ENCODE peak calls at places on chromosomes 4 and X, in nine cellular contexts. G is adrenal gland, I is Panc1, C is nephron progenitor cell, W is GM13976, H is fibroblast of pulmonary artery, V is astrocyte, A is thoracic aorta, M is heart left ventricle. B is an unnamed sample.
A peak's percentile ranks its signal among the peaks of the same experiment; 100 is the strongest.

GRCh38 chrX:43349363-43349762 is 306.7 kb upstream of the MAOA start:
- DNase-seq in C (peak; percentile 21), A (no peak), G (peak; percentile 31), W (peak; percentile 9), H (peak; percentile 43), V (no peak), M (no peak), I (peak; percentile 25), B (peak; percentile 34)

GRCh38 chr4:151322565-151322964 is 2.8 kb downstream of the SH3D19 start:
- DNase-seq in A (no peak), M (no peak), W (no peak), C (no peak), I (no peak), V (peak; percentile 10), G (no peak), H (no peak), B (no peak)

GRCh38 chr4:15250021-15250441 is 177.8 kb upstream of the C1QTNF7 start:
- DNase-seq in W (no peak), G (no peak), I (no peak), V (peak; percentile 7), H (no peak), A (no peak), C (no peak), M (no peak), B (no peak)

GRCh38 chrX:133970021-133970550 is 15.3 kb downstream of the GPC3 start:
- DNase-seq in A (no peak), V (no peak), I (no peak), G (no peak), H (no peak), C (peak; percentile 78), W (no peak), M (no peak), B (no peak)

GRCh38 chr4:158809611-158810486 is 41.0 kb downstream of the FNIP2 start:
- DNase-seq in C (no peak), W (peak; percentile 21), A (no peak), G (no peak), M (no peak), H (peak; percentile 88), V (peak; percentile 100), I (peak; percentile 50), B (no peak)

GRCh38 chr4:108762559-108763225 is at the start of gene ETNPPL:
- DNase-seq in C (peak; percentile 77), H (peak; percentile 3), V (no peak), A (no peak), W (peak; percentile 27), I (no peak), M (peak; percentile 68), G (peak; percentile 69), B (peak; percentile 50)

GRCh38 chr4:185966549-185966948 is 102.4 kb upstream of the TLR3 start:
- DNase-seq in I (no peak), V (no peak), W (no peak), M (no peak), C (no peak), A (no peak), G (no peak), H (no peak), B (no peak)

GRCh38 chrX:50691820-50692219 is 122.2 kb downstream of the SHROOM4 start:
- DNase-seq in G (peak; percentile 20), M (no peak), W (peak; percentile 39), H (peak; percentile 63), I (peak; percentile 24), V (no peak), C (peak; percentile 8), A (no peak), B (no peak)

GRCh38 chr4:184660978-184661377 is 11.4 kb downstream of the PRIMPOL start:
- DNase-seq in M (no peak), A (no peak), W (no peak), I (no peak), V (no peak), G (no peak), H (no peak), C (no peak), B (no peak)

GRCh38 chr4:86015412-86016350 is 344.2 kb downstream of the MAPK10 start:
- DNase-seq in G (no peak), I (no peak), W (peak; percentile 12), A (no peak), C (no peak), V (peak; percentile 12), H (no peak), M (no peak), B (no peak)

GRCh38 chr4:121519236-121519838 is 138.5 kb upstream of the QRFPR start:
- DNase-seq in V (no peak), C (no peak), A (no peak), G (no peak), M (no peak), H (no peak), W (no peak), I (no peak), B (no peak)

GRCh38 chr4:83204731-83205130 is 79.9 kb downstream of the COQ2 start:
- DNase-seq in M (no peak), I (no peak), C (no peak), A (no peak), H (no peak), V (no peak), W (no peak), G (no peak), B (no peak)

GRCh38 chr4:98996056-98996941 is 778 bp downstream of the METAP1 start:
- DNase-seq in I (no peak), G (peak; percentile 15), A (no peak), H (peak; percentile 29), M (no peak), V (peak; percentile 10), W (peak; percentile 31), C (no peak), B (no peak)

GRCh38 chr4:77852892-77853495 is 9.6 kb upstream of the MRPL1 start:
- DNase-seq in C (no peak), I (no peak), G (no peak), V (no peak), H (no peak), A (no peak), W (peak; percentile 63), M (no peak), B (no peak)

GRCh38 chrX:29478336-29479069 is 736.9 kb upstream of the MAGEB2 start:
- DNase-seq in H (peak; percentile 48), C (peak; percentile 32), V (peak; percentile 12), M (no peak), I (no peak), W (peak; percentile 57), G (peak; percentile 7), A (no peak), B (peak; percentile 21)

GRCh38 chr4:57404463-57404862 is 294.3 kb upstream of the IGFBP7 start:
- DNase-seq in C (no peak), G (no peak), W (no peak), I (no peak), H (no peak), V (no peak), M (no peak), A (no peak), B (no peak)

GRCh38 chr4:37243061-37243460 is 1.5 kb upstream of the NWD2 start:
- DNase-seq in W (no peak), I (no peak), A (no peak), G (no peak), C (peak; percentile 7), M (no peak), H (no peak), V (no peak), B (peak; percentile 28)
- TF ChIP-seq CTCF in W (no peak), I (no peak), A (no peak), G (no peak), C (no peak), M (no peak), H (no peak), V (no peak), B (no peak)

GRCh38 chrX:47497274-47497673 is 14.3 kb upstream of the ZNF41 start:
- DNase-seq in G (no peak), W (no peak), H (peak; percentile 57), A (no peak), I (no peak), V (no peak), M (no peak), C (no peak), B (no peak)
- TF ChIP-seq CTCF in G (peak; percentile 24), W (peak; percentile 15), H (peak; percentile 48), A (no peak), I (peak; percentile 49), V (peak; percentile 31), M (peak; percentile 13), C (peak; percentile 5), B (no peak)

GRCh38 chr4:29085748-29086147 is 1634.4 kb upstream of the PCDH7 start:
- DNase-seq in V (no peak), H (no peak), M (no peak), A (no peak), G (no peak), W (no peak), I (no peak), C (no peak), B (no peak)

GRCh38 chr4:29082684-29083083 is 1637.5 kb upstream of the PCDH7 start:
- DNase-seq in M (no peak), A (no peak), H (no peak), V (no peak), W (no peak), G (no peak), I (no peak), C (no peak), B (no peak)

GRCh38 chr4:29079260-29079659 is 1640.9 kb upstream of the PCDH7 start:
- DNase-seq in G (no peak), V (no peak), W (no peak), M (no peak), C (no peak), A (no peak), H (no peak), I (no peak), B (no peak)

GRCh38 chr4:29081230-29081955 is 1638.8 kb upstream of the PCDH7 start:
- DNase-seq in C (no peak), G (no peak), V (no peak), I (no peak), M (no peak), W (no peak), H (peak; percentile 33), A (no peak), B (no peak)
- TF ChIP-seq CTCF in C (no peak), G (no peak), V (no peak), I (peak; percentile 24), M (peak; percentile 14), W (no peak), H (peak; percentile 27), A (no peak), B (no peak)

GRCh38 chrX:45322820-45323219 is 122.1 kb upstream of the DIPK2B start:
- DNase-seq in V (peak; percentile 22), W (no peak), C (no peak), M (no peak), I (peak; percentile 27), G (no peak), H (peak; percentile 13), A (no peak), B (no peak)

GRCh38 chrX:45323387-45323786 is 122.7 kb upstream of the DIPK2B start:
- DNase-seq in A (no peak), W (no peak), G (no peak), H (no peak), C (no peak), V (no peak), M (no peak), I (no peak), B (no peak)

GRCh38 chrX:45320191-45320590 is 119.5 kb upstream of the DIPK2B start:
- DNase-seq in C (no peak), M (no peak), G (no peak), A (no peak), V (no peak), I (no peak), W (no peak), H (peak; percentile 3), B (no peak)

GRCh38 chrX:45324941-45325340 is 124.3 kb upstream of the DIPK2B start:
- DNase-seq in H (peak; percentile 65), W (no peak), I (no peak), M (no peak), G (no peak), A (no peak), V (peak; percentile 62), C (no peak), B (no peak)

GRCh38 chrX:45322382-45322781 is 121.7 kb upstream of the DIPK2B start:
- DNase-seq in W (peak; percentile 1), C (peak; percentile 1), V (peak; percentile 64), A (no peak), H (peak; percentile 83), M (no peak), G (peak; percentile 57), I (peak; percentile 56), B (no peak)
- TF ChIP-seq CTCF in W (peak; percentile 26), C (peak; percentile 18), V (peak; percentile 63), A (peak; percentile 38), H (peak; percentile 59), M (peak; percentile 45), G (peak; percentile 61), I (peak; percentile 63), B (no peak)